ENCODE peak calls at places on chromosomes 13 and 19, in four cellular contexts. S is nucleus accumbens; B is stomach; R is stimulated activated CD8-positive, alpha-beta memory T cell treated with anti-CD3 and anti-CD28 coated beads, Interleukin-4, amount 100 ng/mL, for 24 hours. T is an unnamed sample.
A peak's percentile ranks its signal among the peaks of the same experiment; 100 is the strongest.

GRCh38 chr19:10104665-10105221 is 1.4 kb upstream of the PPAN start:
- DNase-seq in B (no peak), S (no peak), R (peak; percentile 67), T (no peak)

GRCh38 chr13:113207890-113208423 is 512 bp downstream of the PCID2 start:
- DNase-seq in R (no peak), B (no peak), S (no peak), T (peak; percentile 31)

GRCh38 chr13:103031332-103031873 is 34.8 kb downstream of the SLC10A2 start:
- DNase-seq in S (no peak), R (no peak), B (no peak), T (no peak)

GRCh38 chr19:48206402-48207093 is 36.1 kb downstream of the ZSWIM9 start:
- DNase-seq in S (no peak), B (peak; percentile 54), R (no peak), T (no peak)

GRCh38 chr13:71922191-71922590 is 55.2 kb upstream of the DACH1 start:
- DNase-seq in S (no peak), B (no peak), R (no peak), T (peak; percentile 14)

GRCh38 chr19:1864480-1865171 is 1.2 kb upstream of the KLF16 start:
- DNase-seq in R (no peak), S (peak; percentile 49), B (peak; percentile 73), T (peak; percentile 73)

GRCh38 chr19:53977991-53978731 is 13.3 kb upstream of the CACNG6 start:
- DNase-seq in R (no peak), B (no peak), S (peak; percentile 40), T (no peak)

GRCh38 chr19:45814851-45815481 is at the start of gene RSPH6A:
- DNase-seq in B (no peak), S (no peak), R (no peak), T (no peak)

GRCh38 chr19:11088508-11089253 is 582 bp upstream of the LDLR start:
- DNase-seq in B (no peak), S (peak; percentile 26), R (no peak), T (peak; percentile 57)

GRCh38 chr19:53874384-53874995 is 6.8 kb downstream of the MYADM start:
- DNase-seq in R (no peak), B (no peak), S (no peak), T (no peak)

GRCh38 chr13:43880451-43880850 is 747 bp downstream of the LACC1 start:
- DNase-seq in S (no peak), R (no peak), B (no peak), T (no peak)

GRCh38 chr13:32124743-32125142 is 93.2 kb downstream of the FRY start:
- DNase-seq in R (no peak), B (no peak), S (no peak), T (no peak)

GRCh38 chr13:72986197-72986596 is 72.6 kb upstream of the KLF5 start:
- DNase-seq in R (no peak), S (no peak), B (no peak), T (no peak)

GRCh38 chr19:54364775-54365257 is at the start of gene LAIR1:
- DNase-seq in S (no peak), R (peak; percentile 29), B (peak; percentile 31), T (peak; percentile 59)

GRCh38 chr13:74115138-74115537 is 19.1 kb downstream of the KLF12 start:
- DNase-seq in R (no peak), S (no peak), B (no peak), T (no peak)

GRCh38 chr19:35013047-35013819 is 13.1 kb downstream of the GRAMD1A start:
- DNase-seq in B (peak; percentile 83), R (peak; percentile 69), S (peak; percentile 23), T (peak; percentile 78)

GRCh38 chr19:52527954-52528326 is 472 bp downstream of the ZNF808 start:
- DNase-seq in S (no peak), B (no peak), R (no peak), T (peak; percentile 10)

GRCh38 chr19:46602392-46603194 is 1.5 kb downstream of the CALM3 start:
- DNase-seq in R (peak; percentile 58), S (peak; percentile 42), B (no peak), T (peak; percentile 40)

GRCh38 chr13:63586467-63586866 is 2170.8 kb upstream of the PCDH20 start:
- DNase-seq in B (no peak), R (no peak), S (no peak), T (no peak)

GRCh38 chr19:52679598-52679997 is 41.4 kb upstream of the ZNF83 start:
- DNase-seq in B (no peak), R (no peak), S (no peak), T (no peak)

GRCh38 chr19:34677386-34678084 is at the start of gene ZNF302:
- DNase-seq in B (peak; percentile 96), R (peak; percentile 95), S (peak; percentile 91), T (peak; percentile 97)

GRCh38 chr13:110904748-110905147 is 10.1 kb downstream of the ANKRD10 start:
- DNase-seq in S (no peak), R (no peak), B (no peak), T (no peak)

GRCh38 chr13:94030415-94031119 is 448.9 kb downstream of the DCT start:
- DNase-seq in S (no peak), B (no peak), R (no peak), T (no peak)

GRCh38 chr19:38401148-38401547 is 1.7 kb upstream of the FAM98C start:
- DNase-seq in B (no peak), R (no peak), S (no peak), T (no peak)

GRCh38 chr13:28704919-28705318 is 13.9 kb downstream of the SLC46A3 start:
- DNase-seq in B (no peak), S (no peak), R (no peak), T (no peak)

GRCh38 chr19:19213822-19214558 is 2.2 kb downstream of the NCAN start:
- DNase-seq in S (no peak), R (no peak), B (no peak), T (no peak)

GRCh38 chr19:41195675-41196497 is 2.9 kb downstream of the CYP2S1 start:
- DNase-seq in B (no peak), S (no peak), R (no peak), T (no peak)

GRCh38 chr13:76473552-76474134 is 412.6 kb downstream of the KCTD12 start:
- DNase-seq in R (peak; percentile 47), B (peak; percentile 74), S (peak; percentile 48), T (peak; percentile 80)

GRCh38 chr19:56350416-56351045 is 35.9 kb upstream of the ZSCAN5A start:
- DNase-seq in R (peak; percentile 25), B (peak; percentile 39), S (no peak), T (peak; percentile 61)

GRCh38 chr13:113124211-113125025 is 1.8 kb downstream of the F10 start:
- DNase-seq in R (no peak), B (no peak), S (no peak), T (no peak)

GRCh38 chr19:16829822-16830289 is 658 bp downstream of the SIN3B start:
- DNase-seq in B (no peak), S (no peak), R (no peak), T (no peak)

GRCh38 chr19:40200352-40201099 is 9.3 kb downstream of the MAP3K10 start:
- DNase-seq in R (no peak), S (no peak), B (no peak), T (no peak)

GRCh38 chr19:5503598-5503997 is 48.4 kb downstream of the ZNRF4 start:
- DNase-seq in B (no peak), S (no peak), R (no peak), T (no peak)

GRCh38 chr19:39907213-39907612 is 27.2 kb downstream of the FCGBP start:
- DNase-seq in R (no peak), S (no peak), B (no peak), T (no peak)

GRCh38 chr19:1067341-1068103 is 555 bp downstream of the ARHGAP45 start:
- DNase-seq in B (no peak), S (no peak), R (no peak), T (no peak)

GRCh38 chr13:49214917-49215376 is 5.2 kb upstream of the MLNR start:
- DNase-seq in R (no peak), B (peak; percentile 42), S (peak; percentile 12), T (peak; percentile 35)

T was measured in body of pancreas.